ENCODE peak calls at places on chromosomes 11 and 22, in ten cellular contexts. V is activated CD4-positive, alpha-beta T cell treated with anti-CD3 and anti-CD28 coated beads, Interleukin-2, amount 50 U/mL, for 4 hours; L is adrenal gland; M is AG09309; S is NCI-H1048; Y is esophagus muscularis mucosa; H is AG20443; N is GM12865; G is RWPE1; T is NCI-H510A treated with DMSO at 0.1 percent for 48 hours. P is an unnamed sample.

GRCh38 chr11:72321381-72321996 is 77.5 kb upstream of the PHOX2A start:
- DNase-seq in S (no peak), V (no peak), N (no peak), H (no peak), T (no peak), Y (no peak), L (no peak), M (no peak), G (peak; percentile 25), P (no peak)

GRCh38 chr11:44611088-44611487 is 45.6 kb downstream of the CD82 start:
- DNase-seq in N (no peak), S (no peak), L (no peak), V (no peak), G (no peak), M (no peak), Y (no peak), T (no peak), H (peak; percentile 56), P (no peak)

GRCh38 chr22:19879651-19879995 is 24.9 kb upstream of the GNB1L start:
- DNase-seq in S (no peak), H (no peak), Y (no peak), N (no peak), V (no peak), G (no peak), T (no peak), M (no peak), L (no peak), P (no peak)

GRCh38 chr11:121350314-121351046 is 57.9 kb downstream of the SC5D start:
- DNase-seq in S (no peak), M (no peak), T (no peak), N (no peak), V (no peak), L (no peak), G (no peak), H (no peak), Y (no peak), P (no peak)

GRCh38 chr11:450809-451451 is 851 bp downstream of the PTDSS2 start:
- DNase-seq in V (peak; percentile 81), L (peak; percentile 60), S (peak; percentile 23), N (peak; percentile 84), T (peak; percentile 24), Y (no peak), H (peak; percentile 72), M (no peak), G (peak; percentile 64), P (peak; percentile 54)

GRCh38 chr11:113664069-113664980 is 41.8 kb downstream of the TMPRSS5 start:
- DNase-seq in H (no peak), T (peak; percentile 53), Y (no peak), G (peak; percentile 81), S (no peak), V (no peak), M (peak; percentile 57), N (no peak), L (no peak), P (no peak)

GRCh38 chr11:128182844-128183243 is 404.5 kb downstream of the ETS1 start:
- DNase-seq in V (no peak), G (no peak), M (no peak), Y (no peak), T (no peak), L (no peak), S (no peak), H (no peak), N (no peak), P (no peak)

GRCh38 chr11:46514370-46514769 is 79.5 kb downstream of the AMBRA1 start:
- DNase-seq in L (no peak), M (no peak), N (no peak), H (no peak), S (no peak), T (no peak), G (no peak), Y (no peak), V (no peak), P (no peak)

GRCh38 chr22:41917906-41918791 is 3.3 kb upstream of the SHISA8 start:
- DNase-seq in L (no peak), Y (no peak), N (peak; percentile 70), M (no peak), V (no peak), G (peak; percentile 36), T (peak; percentile 7), H (no peak), S (no peak), P (no peak)

GRCh38 chr22:29110946-29111345 is 38.1 kb downstream of the KREMEN1 start:
- DNase-seq in Y (no peak), V (no peak), T (no peak), H (no peak), N (no peak), L (no peak), M (no peak), G (no peak), S (no peak), P (no peak)

GRCh38 chr11:130585545-130585944 is 137.1 kb downstream of the ADAMTS15 start:
- DNase-seq in S (no peak), L (no peak), G (peak; percentile 35), H (peak; percentile 68), M (no peak), N (no peak), V (no peak), T (no peak), Y (no peak), P (no peak)

GRCh38 chr11:45264839-45265515 is 21.2 kb downstream of the SYT13 start:
- DNase-seq in H (peak; percentile 86), G (peak; percentile 85), S (no peak), N (no peak), V (no peak), L (no peak), Y (no peak), T (no peak), M (peak; percentile 64), P (no peak)

GRCh38 chr22:50640857-50641647 is 13.1 kb upstream of the ARSA start:
- DNase-seq in Y (no peak), H (no peak), T (no peak), N (no peak), G (no peak), V (no peak), S (no peak), M (no peak), L (no peak), P (no peak)

GRCh38 chr11:118914178-118914918 is 11.4 kb downstream of the BCL9L start:
- DNase-seq in N (peak; percentile 71), Y (no peak), H (no peak), G (no peak), V (no peak), S (peak; percentile 55), L (peak; percentile 48), M (no peak), T (no peak), P (no peak)

GRCh38 chr22:49230194-49230577 is 597.5 kb downstream of the BRD1 start:
- DNase-seq in N (no peak), S (no peak), G (no peak), Y (no peak), M (no peak), T (no peak), V (no peak), L (no peak), H (no peak), P (no peak)

GRCh38 chr22:48365386-48365785 is 1462.3 kb downstream of the BRD1 start:
- DNase-seq in M (no peak), T (no peak), L (no peak), S (no peak), N (no peak), Y (no peak), H (no peak), V (no peak), G (no peak), P (no peak)

GRCh38 chr11:7936615-7937014 is 4.9 kb downstream of the OR10A3 start:
- DNase-seq in T (no peak), L (no peak), G (peak; percentile 23), M (no peak), H (no peak), S (no peak), V (no peak), N (no peak), Y (no peak), P (no peak)